ENCODE peak calls at places on chromosomes 12 and 14, in seven cellular contexts. B is PC-3, X is T-helper 9 cell, O is lower leg skin, E is neuronal stem cell, N is mammary epithelial cell, T is cardiac fibroblast. Z is an unnamed sample.

GRCh38 chr12:19282133-19282532 is 152.6 kb downstream of the PLEKHA5 start:
- DNase-seq in T (no peak), O (no peak), X (no peak), E (no peak), B (no peak), N (no peak), Z (no peak)

GRCh38 chr14:36513451-36514277 is 6.4 kb downstream of the NKX2-1 start:
- DNase-seq in X (no peak), E (no peak), N (no peak), B (no peak), O (no peak), T (no peak), Z (no peak)

GRCh38 chr12:103257763-103258162 is 238.0 kb downstream of the C12orf42 start:
- DNase-seq in X (no peak), T (no peak), O (no peak), N (no peak), E (no peak), B (no peak), Z (no peak)

GRCh38 chr14:100375273-100375962 is 52.3 kb downstream of the SLC25A47 start:
- DNase-seq in O (peak), T (peak), N (peak), B (peak), X (no peak), E (no peak), Z (peak)

GRCh38 chr12:13079440-13079906 is 24.0 kb downstream of the GSG1 start:
- DNase-seq in E (no peak), B (peak), N (no peak), X (no peak), T (no peak), O (no peak), Z (no peak)

GRCh38 chr14:68308695-68309094 is 484.2 kb downstream of the ZFP36L1 start:
- DNase-seq in B (no peak), N (no peak), E (no peak), T (no peak), O (no peak), X (no peak), Z (peak)

GRCh38 chr14:93245764-93246420 is 38.8 kb downstream of the UBR7 start:
- DNase-seq in X (no peak), N (no peak), T (no peak), O (no peak), B (no peak), E (no peak), Z (no peak)

GRCh38 chr14:72679591-72680151 is 214.2 kb downstream of the DPF3 start:
- DNase-seq in X (no peak), O (no peak), T (no peak), N (no peak), E (peak), B (no peak), Z (no peak)

GRCh38 chr14:29814153-29815057 is 113.2 kb downstream of the PRKD1 start:
- DNase-seq in T (peak), B (no peak), O (no peak), E (no peak), X (no peak), N (no peak), Z (no peak)

GRCh38 chr12:52860102-52860838 is 11.5 kb upstream of the KRT78 start:
- DNase-seq in T (peak), O (no peak), X (no peak), E (no peak), N (peak), B (peak), Z (no peak)